ENCODE peak calls at places on chromosome 20, in ten cellular contexts. One of them, this sample, is unnamed.

GRCh38 chr20:36145877-36146707 is 8.4 kb upstream of the EPB41L1 start:
- DNase-seq in mesendoderm: no peak
- DNase-seq in NCI-H510A: peak
- DNase-seq in NCI-H2081: no peak
- DNase-seq in H9: no peak
- DNase-seq in GM04504: no peak
- DNase-seq in fibroblast of gingiva: no peak
- DNase-seq in RWPE2: no peak
- DNase-seq in germinal center: no peak
- DNase-seq in neuronal stem cell: no peak
- DNase-seq in this sample: peak

GRCh38 chr20:6562111-6562510 is 205.4 kb upstream of the BMP2 start:
- DNase-seq in mesendoderm: no peak
- DNase-seq in NCI-H510A: no peak
- DNase-seq in NCI-H2081: no peak
- DNase-seq in H9: no peak
- DNase-seq in GM04504: no peak
- DNase-seq in fibroblast of gingiva: peak
- DNase-seq in RWPE2: no peak
- DNase-seq in germinal center: no peak
- DNase-seq in neuronal stem cell: no peak
- DNase-seq in this sample: no peak

GRCh38 chr20:46683939-46684750 is 5.1 kb downstream of the TP53RK start:
- DNase-seq in mesendoderm: peak
- DNase-seq in NCI-H510A: peak
- DNase-seq in NCI-H2081: no peak
- DNase-seq in H9: peak
- DNase-seq in GM04504: peak
- DNase-seq in fibroblast of gingiva: peak
- DNase-seq in RWPE2: peak
- DNase-seq in germinal center: no peak
- DNase-seq in neuronal stem cell: peak
- DNase-seq in this sample: peak

GRCh38 chr20:49859807-49860206 is 47.2 kb downstream of the SLC9A8 start:
- DNase-seq in mesendoderm: peak
- DNase-seq in NCI-H510A: no peak
- DNase-seq in NCI-H2081: no peak
- DNase-seq in H9: no peak
- DNase-seq in GM04504: no peak
- DNase-seq in fibroblast of gingiva: no peak
- DNase-seq in RWPE2: no peak
- DNase-seq in germinal center: no peak
- DNase-seq in neuronal stem cell: no peak
- DNase-seq in this sample: no peak

GRCh38 chr20:19676202-19676601 is 81.9 kb upstream of the RIN2 start:
- DNase-seq in mesendoderm: no peak
- DNase-seq in NCI-H510A: no peak
- DNase-seq in NCI-H2081: no peak
- DNase-seq in H9: no peak
- DNase-seq in GM04504: no peak
- DNase-seq in fibroblast of gingiva: no peak
- DNase-seq in RWPE2: no peak
- DNase-seq in germinal center: no peak
- DNase-seq in neuronal stem cell: no peak
- DNase-seq in this sample: no peak

GRCh38 chr20:61218886-61219480 is 33.1 kb upstream of the CDH4 start:
- DNase-seq in mesendoderm: no peak
- DNase-seq in NCI-H510A: no peak
- DNase-seq in NCI-H2081: no peak
- DNase-seq in H9: no peak
- DNase-seq in GM04504: peak
- DNase-seq in fibroblast of gingiva: peak
- DNase-seq in RWPE2: peak
- DNase-seq in germinal center: no peak
- DNase-seq in neuronal stem cell: no peak
- DNase-seq in this sample: no peak

GRCh38 chr20:44615169-44615791 is 32.9 kb downstream of the PKIG start:
- DNase-seq in mesendoderm: no peak
- DNase-seq in NCI-H510A: no peak
- DNase-seq in NCI-H2081: no peak
- DNase-seq in H9: no peak
- DNase-seq in GM04504: no peak
- DNase-seq in fibroblast of gingiva: no peak
- DNase-seq in RWPE2: no peak
- DNase-seq in germinal center: no peak
- DNase-seq in neuronal stem cell: no peak
- DNase-seq in this sample: peak

GRCh38 chr20:45290677-45291355 is 15.8 kb upstream of the RBPJL start:
- DNase-seq in mesendoderm: peak
- DNase-seq in NCI-H510A: peak
- DNase-seq in NCI-H2081: peak
- DNase-seq in H9: peak
- DNase-seq in GM04504: peak
- DNase-seq in fibroblast of gingiva: peak
- DNase-seq in RWPE2: peak
- DNase-seq in germinal center: peak
- DNase-seq in neuronal stem cell: peak
- DNase-seq in this sample: peak

GRCh38 chr20:32845786-32846185 is 12.9 kb upstream of the EFCAB8 start:
- DNase-seq in mesendoderm: no peak
- DNase-seq in NCI-H510A: no peak
- DNase-seq in NCI-H2081: no peak
- DNase-seq in H9: no peak
- DNase-seq in GM04504: no peak
- DNase-seq in fibroblast of gingiva: no peak
- DNase-seq in RWPE2: no peak
- DNase-seq in germinal center: no peak
- DNase-seq in neuronal stem cell: no peak
- DNase-seq in this sample: no peak

GRCh38 chr20:17613328-17614175 is 43.7 kb downstream of the DSTN start:
- DNase-seq in mesendoderm: no peak
- DNase-seq in NCI-H510A: no peak
- DNase-seq in NCI-H2081: no peak
- DNase-seq in H9: peak
- DNase-seq in GM04504: no peak
- DNase-seq in fibroblast of gingiva: no peak
- DNase-seq in RWPE2: peak
- DNase-seq in germinal center: no peak
- DNase-seq in neuronal stem cell: no peak
- DNase-seq in this sample: peak

GRCh38 chr20:5688431-5688972 is 61.7 kb upstream of the SHLD1 start:
- DNase-seq in mesendoderm: no peak
- DNase-seq in NCI-H510A: peak
- DNase-seq in NCI-H2081: no peak
- DNase-seq in H9: no peak
- DNase-seq in GM04504: no peak
- DNase-seq in fibroblast of gingiva: no peak
- DNase-seq in RWPE2: no peak
- DNase-seq in germinal center: no peak
- DNase-seq in neuronal stem cell: no peak
- DNase-seq in this sample: peak

GRCh38 chr20:45701873-45702272 is at the start of gene WFDC13:
- DNase-seq in mesendoderm: no peak
- DNase-seq in NCI-H510A: no peak
- DNase-seq in NCI-H2081: no peak
- DNase-seq in H9: no peak
- DNase-seq in GM04504: no peak
- DNase-seq in fibroblast of gingiva: no peak
- DNase-seq in RWPE2: no peak
- DNase-seq in germinal center: no peak
- DNase-seq in neuronal stem cell: no peak
- DNase-seq in this sample: no peak

GRCh38 chr20:25058051-25058796 is at the start of gene ACSS1:
- DNase-seq in mesendoderm: no peak
- DNase-seq in NCI-H510A: no peak
- DNase-seq in NCI-H2081: no peak
- DNase-seq in H9: peak
- DNase-seq in GM04504: no peak
- DNase-seq in fibroblast of gingiva: peak
- DNase-seq in RWPE2: peak
- DNase-seq in germinal center: peak
- DNase-seq in neuronal stem cell: no peak
- DNase-seq in this sample: peak

GRCh38 chr20:4162766-4163165 is 147.4 kb upstream of the RNF24 start:
- DNase-seq in mesendoderm: no peak
- DNase-seq in NCI-H510A: no peak
- DNase-seq in NCI-H2081: no peak
- DNase-seq in H9: no peak
- DNase-seq in GM04504: no peak
- DNase-seq in fibroblast of gingiva: no peak
- DNase-seq in RWPE2: no peak
- DNase-seq in germinal center: no peak
- DNase-seq in neuronal stem cell: no peak
- DNase-seq in this sample: no peak

GRCh38 chr20:19045366-19045765 is 167.1 kb upstream of the SLC24A3 start:
- DNase-seq in mesendoderm: peak
- DNase-seq in NCI-H510A: no peak
- DNase-seq in NCI-H2081: no peak
- DNase-seq in H9: no peak
- DNase-seq in GM04504: no peak
- DNase-seq in fibroblast of gingiva: no peak
- DNase-seq in RWPE2: no peak
- DNase-seq in germinal center: no peak
- DNase-seq in neuronal stem cell: no peak
- DNase-seq in this sample: no peak

GRCh38 chr20:31712564-31713311 is 9.9 kb downstream of the BCL2L1 start:
- DNase-seq in mesendoderm: peak
- DNase-seq in NCI-H510A: no peak
- DNase-seq in NCI-H2081: peak
- DNase-seq in H9: peak
- DNase-seq in GM04504: peak
- DNase-seq in fibroblast of gingiva: peak
- DNase-seq in RWPE2: peak
- DNase-seq in germinal center: no peak
- DNase-seq in neuronal stem cell: peak
- DNase-seq in this sample: peak

GRCh38 chr20:46959081-46959692 is 64.5 kb downstream of the EYA2 start:
- DNase-seq in mesendoderm: no peak
- DNase-seq in NCI-H510A: no peak
- DNase-seq in NCI-H2081: no peak
- DNase-seq in H9: no peak
- DNase-seq in GM04504: peak
- DNase-seq in fibroblast of gingiva: peak
- DNase-seq in RWPE2: peak
- DNase-seq in germinal center: no peak
- DNase-seq in neuronal stem cell: no peak
- DNase-seq in this sample: no peak

GRCh38 chr20:24855848-24856247 is 93.2 kb upstream of the CST7 start:
- DNase-seq in mesendoderm: no peak
- DNase-seq in NCI-H510A: no peak
- DNase-seq in NCI-H2081: no peak
- DNase-seq in H9: no peak
- DNase-seq in GM04504: no peak
- DNase-seq in fibroblast of gingiva: no peak
- DNase-seq in RWPE2: no peak
- DNase-seq in germinal center: no peak
- DNase-seq in neuronal stem cell: no peak
- DNase-seq in this sample: no peak

GRCh38 chr20:5696011-5696559 is 54.1 kb upstream of the SHLD1 start:
- DNase-seq in mesendoderm: no peak
- DNase-seq in NCI-H510A: no peak
- DNase-seq in NCI-H2081: no peak
- DNase-seq in H9: no peak
- DNase-seq in GM04504: peak
- DNase-seq in fibroblast of gingiva: peak
- DNase-seq in RWPE2: peak
- DNase-seq in germinal center: no peak
- DNase-seq in neuronal stem cell: no peak
- DNase-seq in this sample: peak

GRCh38 chr20:48826883-48827771 is 672 bp downstream of the PREX1 start:
- DNase-seq in mesendoderm: peak
- DNase-seq in NCI-H510A: peak
- DNase-seq in NCI-H2081: peak
- DNase-seq in H9: peak
- DNase-seq in GM04504: no peak
- DNase-seq in fibroblast of gingiva: peak
- DNase-seq in RWPE2: peak
- DNase-seq in germinal center: no peak
- DNase-seq in neuronal stem cell: peak
- DNase-seq in this sample: peak

GRCh38 chr20:62831361-62831788 is 14.5 kb downstream of the COL9A3 start:
- DNase-seq in mesendoderm: no peak
- DNase-seq in NCI-H510A: no peak
- DNase-seq in NCI-H2081: no peak
- DNase-seq in H9: no peak
- DNase-seq in GM04504: no peak
- DNase-seq in fibroblast of gingiva: no peak
- DNase-seq in RWPE2: no peak
- DNase-seq in germinal center: no peak
- DNase-seq in neuronal stem cell: no peak
- DNase-seq in this sample: no peak

GRCh38 chr20:57794600-57795346 is 85.0 kb upstream of the PMEPA1 start:
- DNase-seq in mesendoderm: no peak
- DNase-seq in NCI-H510A: no peak
- DNase-seq in NCI-H2081: peak
- DNase-seq in H9: no peak
- DNase-seq in GM04504: no peak
- DNase-seq in fibroblast of gingiva: no peak
- DNase-seq in RWPE2: peak
- DNase-seq in germinal center: no peak
- DNase-seq in neuronal stem cell: no peak
- DNase-seq in this sample: no peak

GRCh38 chr20:3165473-3166337 is 6.0 kb upstream of the FASTKD5 start:
- DNase-seq in mesendoderm: no peak
- DNase-seq in NCI-H510A: peak
- DNase-seq in NCI-H2081: peak
- DNase-seq in H9: no peak
- DNase-seq in GM04504: no peak
- DNase-seq in fibroblast of gingiva: peak
- DNase-seq in RWPE2: no peak
- DNase-seq in germinal center: no peak
- DNase-seq in neuronal stem cell: no peak
- DNase-seq in this sample: peak

GRCh38 chr20:57433658-57434389 is 42.6 kb downstream of the RBM38 start:
- DNase-seq in mesendoderm: peak
- DNase-seq in NCI-H510A: no peak
- DNase-seq in NCI-H2081: no peak
- DNase-seq in H9: no peak
- DNase-seq in GM04504: no peak
- DNase-seq in fibroblast of gingiva: no peak
- DNase-seq in RWPE2: peak
- DNase-seq in germinal center: no peak
- DNase-seq in neuronal stem cell: no peak
- DNase-seq in this sample: peak

GRCh38 chr20:33076662-33077398 is 2.6 kb upstream of the BPIFB4 start:
- DNase-seq in mesendoderm: peak
- DNase-seq in NCI-H510A: no peak
- DNase-seq in NCI-H2081: no peak
- DNase-seq in H9: no peak
- DNase-seq in GM04504: no peak
- DNase-seq in fibroblast of gingiva: no peak
- DNase-seq in RWPE2: no peak
- DNase-seq in germinal center: no peak
- DNase-seq in neuronal stem cell: no peak
- DNase-seq in this sample: no peak

GRCh38 chr20:18164356-18164755 is 26.7 kb downstream of the KAT14 start:
- DNase-seq in mesendoderm: no peak
- DNase-seq in NCI-H510A: no peak
- DNase-seq in NCI-H2081: no peak
- DNase-seq in H9: no peak
- DNase-seq in GM04504: no peak
- DNase-seq in fibroblast of gingiva: no peak
- DNase-seq in RWPE2: no peak
- DNase-seq in germinal center: no peak
- DNase-seq in neuronal stem cell: no peak
- DNase-seq in this sample: no peak

GRCh38 chr20:57089701-57090144 is 176.7 kb downstream of the BMP7 start:
- DNase-seq in mesendoderm: peak
- DNase-seq in NCI-H510A: no peak
- DNase-seq in NCI-H2081: no peak
- DNase-seq in H9: peak
- DNase-seq in GM04504: no peak
- DNase-seq in fibroblast of gingiva: no peak
- DNase-seq in RWPE2: no peak
- DNase-seq in germinal center: peak
- DNase-seq in neuronal stem cell: peak
- DNase-seq in this sample: peak

GRCh38 chr20:50635676-50636600 is 55.4 kb downstream of the RIPOR3 start:
- DNase-seq in mesendoderm: peak
- DNase-seq in NCI-H510A: peak
- DNase-seq in NCI-H2081: peak
- DNase-seq in H9: peak
- DNase-seq in GM04504: no peak
- DNase-seq in fibroblast of gingiva: peak
- DNase-seq in RWPE2: peak
- DNase-seq in germinal center: peak
- DNase-seq in neuronal stem cell: no peak
- DNase-seq in this sample: peak